ENCODE peak calls at places on chromosomes 1 and 21, in five cellular contexts. T, N, I, R and F are unnamed samples.

GRCh38 chr1:155174334-155175280 is 958 bp downstream of the TRIM46 start:
- DNase-seq in N (peak), R (peak), I (no peak), T (no peak), F (no peak)

GRCh38 chr1:205455581-205456382 is at the start of gene BLACAT1:
- DNase-seq in I (no peak), N (no peak), T (no peak), R (no peak), F (no peak)

GRCh38 chr1:154607084-154607747 is 770 bp downstream of the ADAR start:
- DNase-seq in N (no peak), I (no peak), T (no peak), R (no peak), F (no peak)

GRCh38 chr21:36626791-36627190 is 72.1 kb upstream of the SIM2 start:
- DNase-seq in N (no peak), T (no peak), R (no peak), I (no peak), F (no peak)

GRCh38 chr1:151620286-151620685 is 8.4 kb downstream of the SNX27 start:
- DNase-seq in N (no peak), T (no peak), I (no peak), R (no peak), F (no peak)

GRCh38 chr1:169590932-169591331 is 4.7 kb upstream of the F5 start:
- DNase-seq in T (no peak), I (no peak), R (no peak), N (no peak), F (no peak)

GRCh38 chr1:5349526-5349925 is 642.7 kb downstream of the NPHP4 start:
- DNase-seq in T (no peak), I (no peak), N (no peak), R (no peak), F (no peak)

GRCh38 chr1:12019858-12020509 is 686 bp downstream of the MIIP start:
- DNase-seq in N (no peak), R (no peak), T (no peak), I (no peak), F (no peak)

GRCh38 chr1:84078108-84078823 is 65.8 kb upstream of the PRKACB start:
- DNase-seq in T (peak), I (no peak), R (peak), N (peak), F (no peak)

GRCh38 chr21:46622226-46622625 is 13.2 kb upstream of the PRMT2 start:
- DNase-seq in R (no peak), I (no peak), N (peak), T (no peak), F (peak)

GRCh38 chr1:95033843-95034242 is 38.9 kb downstream of the ALG14 start:
- DNase-seq in I (no peak), N (no peak), T (no peak), R (no peak), F (no peak)

GRCh38 chr1:1680031-1680911 is 12.3 kb downstream of the SLC35E2B start:
- DNase-seq in N (no peak), T (no peak), I (no peak), R (no peak), F (no peak)

GRCh38 chr1:11893907-11894251 is 32.3 kb downstream of the KIAA2013 start:
- DNase-seq in N (peak), I (no peak), T (peak), R (peak), F (no peak)

GRCh38 chr1:80218112-80218511 is 1211.6 kb upstream of the ADGRL4 start:
- DNase-seq in R (no peak), T (peak), N (no peak), I (peak), F (peak)

GRCh38 chr1:81144240-81144639 is 656.5 kb upstream of the ADGRL2 start:
- DNase-seq in I (no peak), T (no peak), N (no peak), R (no peak), F (no peak)

GRCh38 chr1:177925006-177925405 is 44.9 kb downstream of the SEC16B start:
- DNase-seq in N (no peak), T (no peak), I (no peak), R (no peak), F (no peak)

GRCh38 chr1:207313131-207313530 is 8.3 kb upstream of the CD55 start:
- DNase-seq in R (no peak), I (no peak), N (no peak), T (no peak), F (no peak)

GRCh38 chr21:30340714-30341573 is 3.5 kb upstream of the KRTAP27-1 start:
- DNase-seq in N (no peak), T (no peak), I (no peak), R (peak), F (no peak)

GRCh38 chr1:244049142-244049968 is 1.7 kb upstream of the ZBTB18 start:
- DNase-seq in I (no peak), N (peak), R (peak), T (no peak), F (no peak)

GRCh38 chr1:14611792-14612191 is 13.3 kb downstream of the KAZN start:
- DNase-seq in T (no peak), N (no peak), R (no peak), I (no peak), F (no peak)

GRCh38 chr21:44370027-44370735 is 16.8 kb downstream of the TRPM2 start:
- DNase-seq in T (no peak), I (peak), N (no peak), R (no peak), F (peak)

GRCh38 chr1:225877570-225877969 is 4.6 kb downstream of the TMEM63A start:
- DNase-seq in N (no peak), R (peak), I (no peak), T (no peak), F (no peak)

GRCh38 chr1:240107058-240107684 is 15.5 kb downstream of the FMN2 start:
- DNase-seq in R (no peak), I (no peak), N (no peak), T (no peak), F (no peak)

GRCh38 chr1:10965621-10966226 is 46.7 kb upstream of the TARDBP start:
- DNase-seq in I (no peak), T (no peak), R (no peak), N (peak), F (no peak)

GRCh38 chr1:118783095-118783758 is 204.9 kb downstream of the TBX15 start:
- DNase-seq in I (no peak), R (no peak), N (no peak), T (no peak), F (no peak)

GRCh38 chr1:54853793-54854370 is 33.1 kb downstream of the DHCR24 start:
- DNase-seq in N (no peak), T (no peak), R (no peak), I (no peak), F (no peak)

GRCh38 chr1:110053557-110054428 is 16.7 kb downstream of the ALX3 start:
- DNase-seq in R (peak), N (peak), I (no peak), T (peak), F (no peak)

GRCh38 chr1:78005755-78006154 is 1.0 kb downstream of the DNAJB4 start:
- DNase-seq in I (peak), N (no peak), R (no peak), T (no peak), F (peak)

GRCh38 chr1:205275133-205275532 is 46.4 kb downstream of the NUAK2 start:
- DNase-seq in I (no peak), T (no peak), R (no peak), N (peak), F (no peak)

GRCh38 chr1:180580237-180580636 is 21.5 kb downstream of the OVAAL start:
- DNase-seq in N (no peak), I (no peak), T (no peak), R (no peak), F (no peak)

GRCh38 chr1:54814571-54814970 is 13.4 kb upstream of the TTC22 start:
- DNase-seq in R (no peak), I (no peak), N (no peak), T (no peak), F (no peak)

GRCh38 chr1:17046043-17046657 is 7.7 kb downstream of the SDHB start:
- DNase-seq in N (no peak), T (no peak), I (peak), R (no peak), F (peak)

GRCh38 chr1:45304311-45305081 is 22.2 kb upstream of the HPDL start:
- DNase-seq in T (no peak), R (no peak), N (no peak), I (no peak), F (no peak)

GRCh38 chr21:44987301-44987885 is 47.6 kb downstream of the SLX9 start:
- DNase-seq in T (no peak), R (no peak), N (peak), I (no peak), F (no peak)

GRCh38 chr1:107132195-107132594 is 8.6 kb upstream of the NTNG1 start:
- DNase-seq in N (no peak), R (no peak), I (no peak), T (no peak), F (no peak)